ENCODE peak calls at places on chromosome 11, in ten cellular contexts. One of them, this sample, is unnamed.

GRCh38 chr11:66745356-66746235 is 16.6 kb upstream of the SPTBN2 start:
- DNase-seq in amniotic stem cell: no peak
- DNase-seq in KG1: no peak
- DNase-seq in small intestine: peak; percentile 85
- DNase-seq in fibroblast of pulmonary artery: no peak
- DNase-seq in stimulated activated CD4-positive, alpha-beta T cell treated with anti-CD3 and anti-CD28 coated beads, Interleukin-2, amount 100 ng/mL, for 24 hours: peak; percentile 53
- DNase-seq in GM04504: no peak
- DNase-seq in left ventricle myocardium superior: peak; percentile 44
- DNase-seq in CD4-positive, alpha-beta T cell: peak; percentile 23
- DNase-seq in NCI-H1417: peak; percentile 83
- DNase-seq in this sample: no peak

GRCh38 chr11:48111941-48112340 is 104.7 kb upstream of the OR4B1 start:
- DNase-seq in small intestine: no peak
- DNase-seq in CD4-positive, alpha-beta T cell: no peak
- DNase-seq in amniotic stem cell: no peak
- DNase-seq in left ventricle myocardium superior: no peak
- DNase-seq in stimulated activated CD4-positive, alpha-beta T cell treated with anti-CD3 and anti-CD28 coated beads, Interleukin-2, amount 100 ng/mL, for 24 hours: peak; percentile 8
- DNase-seq in NCI-H1417: no peak
- DNase-seq in GM04504: no peak
- DNase-seq in fibroblast of pulmonary artery: no peak
- DNase-seq in KG1: no peak
- DNase-seq in this sample: no peak

GRCh38 chr11:66652651-66653050 is 14.1 kb downstream of the RBM4 start:
- DNase-seq in KG1: no peak
- DNase-seq in amniotic stem cell: no peak
- DNase-seq in GM04504: no peak
- DNase-seq in stimulated activated CD4-positive, alpha-beta T cell treated with anti-CD3 and anti-CD28 coated beads, Interleukin-2, amount 100 ng/mL, for 24 hours: no peak
- DNase-seq in left ventricle myocardium superior: no peak
- DNase-seq in CD4-positive, alpha-beta T cell: no peak
- DNase-seq in NCI-H1417: no peak
- DNase-seq in fibroblast of pulmonary artery: no peak
- DNase-seq in small intestine: no peak
- DNase-seq in this sample: no peak

GRCh38 chr11:72787262-72788104 is 6.4 kb downstream of the STARD10 start:
- DNase-seq in KG1: peak; percentile 85
- DNase-seq in fibroblast of pulmonary artery: no peak
- DNase-seq in NCI-H1417: peak; percentile 36
- DNase-seq in left ventricle myocardium superior: no peak
- DNase-seq in GM04504: no peak
- DNase-seq in CD4-positive, alpha-beta T cell: no peak
- DNase-seq in stimulated activated CD4-positive, alpha-beta T cell treated with anti-CD3 and anti-CD28 coated beads, Interleukin-2, amount 100 ng/mL, for 24 hours: no peak
- DNase-seq in small intestine: peak; percentile 68
- DNase-seq in amniotic stem cell: no peak
- DNase-seq in this sample: no peak

GRCh38 chr11:102940714-102941588 is 14.6 kb downstream of the MMP13 start:
- DNase-seq in small intestine: peak; percentile 81
- DNase-seq in fibroblast of pulmonary artery: peak; percentile 78
- DNase-seq in KG1: peak; percentile 75
- DNase-seq in CD4-positive, alpha-beta T cell: no peak
- DNase-seq in left ventricle myocardium superior: no peak
- DNase-seq in NCI-H1417: peak; percentile 90
- DNase-seq in stimulated activated CD4-positive, alpha-beta T cell treated with anti-CD3 and anti-CD28 coated beads, Interleukin-2, amount 100 ng/mL, for 24 hours: peak; percentile 30
- DNase-seq in GM04504: peak; percentile 45
- DNase-seq in amniotic stem cell: peak; percentile 57
- DNase-seq in this sample: peak; percentile 17

GRCh38 chr11:1771700-1772099 is 8.0 kb upstream of the CTSD start:
- DNase-seq in KG1: no peak
- DNase-seq in small intestine: no peak
- DNase-seq in NCI-H1417: no peak
- DNase-seq in left ventricle myocardium superior: no peak
- DNase-seq in CD4-positive, alpha-beta T cell: no peak
- DNase-seq in stimulated activated CD4-positive, alpha-beta T cell treated with anti-CD3 and anti-CD28 coated beads, Interleukin-2, amount 100 ng/mL, for 24 hours: no peak
- DNase-seq in fibroblast of pulmonary artery: peak; percentile 88
- DNase-seq in amniotic stem cell: no peak
- DNase-seq in GM04504: no peak
- DNase-seq in this sample: peak; percentile 61

GRCh38 chr11:44609028-44609782 is 43.7 kb downstream of the CD82 start:
- DNase-seq in stimulated activated CD4-positive, alpha-beta T cell treated with anti-CD3 and anti-CD28 coated beads, Interleukin-2, amount 100 ng/mL, for 24 hours: no peak
- DNase-seq in small intestine: no peak
- DNase-seq in amniotic stem cell: no peak
- DNase-seq in KG1: no peak
- DNase-seq in NCI-H1417: no peak
- DNase-seq in fibroblast of pulmonary artery: no peak
- DNase-seq in CD4-positive, alpha-beta T cell: peak; percentile 30
- DNase-seq in GM04504: no peak
- DNase-seq in left ventricle myocardium superior: no peak
- DNase-seq in this sample: no peak

GRCh38 chr11:76610871-76611475 is 59.6 kb downstream of the LRRC32 start:
- DNase-seq in fibroblast of pulmonary artery: no peak
- DNase-seq in CD4-positive, alpha-beta T cell: no peak
- DNase-seq in small intestine: no peak
- DNase-seq in KG1: no peak
- DNase-seq in left ventricle myocardium superior: peak; percentile 73
- DNase-seq in NCI-H1417: peak; percentile 90
- DNase-seq in stimulated activated CD4-positive, alpha-beta T cell treated with anti-CD3 and anti-CD28 coated beads, Interleukin-2, amount 100 ng/mL, for 24 hours: no peak
- DNase-seq in amniotic stem cell: no peak
- DNase-seq in GM04504: no peak
- DNase-seq in this sample: no peak

GRCh38 chr11:100825610-100826009 is 138.5 kb downstream of the ARHGAP42 start:
- DNase-seq in left ventricle myocardium superior: no peak
- DNase-seq in small intestine: no peak
- DNase-seq in CD4-positive, alpha-beta T cell: no peak
- DNase-seq in fibroblast of pulmonary artery: no peak
- DNase-seq in GM04504: no peak
- DNase-seq in stimulated activated CD4-positive, alpha-beta T cell treated with anti-CD3 and anti-CD28 coated beads, Interleukin-2, amount 100 ng/mL, for 24 hours: no peak
- DNase-seq in KG1: no peak
- DNase-seq in NCI-H1417: peak; percentile 23
- DNase-seq in amniotic stem cell: no peak
- DNase-seq in this sample: no peak

GRCh38 chr11:10529279-10529678 is 11.7 kb downstream of the RNF141 start:
- DNase-seq in fibroblast of pulmonary artery: no peak
- DNase-seq in NCI-H1417: no peak
- DNase-seq in CD4-positive, alpha-beta T cell: no peak
- DNase-seq in small intestine: no peak
- DNase-seq in stimulated activated CD4-positive, alpha-beta T cell treated with anti-CD3 and anti-CD28 coated beads, Interleukin-2, amount 100 ng/mL, for 24 hours: no peak
- DNase-seq in amniotic stem cell: peak; percentile 31
- DNase-seq in KG1: no peak
- DNase-seq in GM04504: no peak
- DNase-seq in left ventricle myocardium superior: no peak
- DNase-seq in this sample: no peak

GRCh38 chr11:118438314-118438931 is 2.1 kb downstream of the KMT2A start:
- DNase-seq in small intestine: peak; percentile 58
- DNase-seq in left ventricle myocardium superior: no peak
- DNase-seq in CD4-positive, alpha-beta T cell: peak; percentile 20
- DNase-seq in NCI-H1417: peak; percentile 69
- DNase-seq in KG1: peak; percentile 64
- DNase-seq in amniotic stem cell: peak; percentile 82
- DNase-seq in fibroblast of pulmonary artery: peak; percentile 86
- DNase-seq in GM04504: peak; percentile 50
- DNase-seq in stimulated activated CD4-positive, alpha-beta T cell treated with anti-CD3 and anti-CD28 coated beads, Interleukin-2, amount 100 ng/mL, for 24 hours: peak; percentile 57
- DNase-seq in this sample: peak; percentile 67